ENCODE peak calls at places on chromosomes 13 and 19, in ten cellular contexts. One of them, this sample, is unnamed.

GRCh38 chr19:35528218-35529038 is at the start of gene SBSN:
- DNase-seq in BE2C: no peak
- DNase-seq in HL-60: no peak
- DNase-seq in endodermal cell: no peak
- DNase-seq in tibial nerve: no peak
- DNase-seq in left ventricle myocardium inferior: no peak
- DNase-seq in effector memory CD4-positive, alpha-beta T cell: no peak
- DNase-seq in cardiac muscle cell: peak; percentile 79
- DNase-seq in body of pancreas: no peak
- DNase-seq in pancreas: no peak
- DNase-seq in this sample: no peak

GRCh38 chr13:39684531-39685137 is 29.2 kb downstream of the COG6 start:
- DNase-seq in HL-60: no peak
- DNase-seq in effector memory CD4-positive, alpha-beta T cell: no peak
- DNase-seq in pancreas: no peak
- DNase-seq in tibial nerve: no peak
- DNase-seq in cardiac muscle cell: peak; percentile 66
- DNase-seq in body of pancreas: no peak
- DNase-seq in BE2C: no peak
- DNase-seq in endodermal cell: no peak
- DNase-seq in left ventricle myocardium inferior: no peak
- DNase-seq in this sample: no peak

GRCh38 chr19:1189419-1189818 is 15.4 kb upstream of the SBNO2 start:
- DNase-seq in HL-60: no peak
- DNase-seq in tibial nerve: no peak
- DNase-seq in endodermal cell: peak; percentile 79
- DNase-seq in body of pancreas: no peak
- DNase-seq in effector memory CD4-positive, alpha-beta T cell: peak; percentile 36
- DNase-seq in BE2C: no peak
- DNase-seq in cardiac muscle cell: no peak
- DNase-seq in left ventricle myocardium inferior: no peak
- DNase-seq in pancreas: no peak
- DNase-seq in this sample: no peak

GRCh38 chr13:77751513-77752456 is 54.3 kb downstream of the SLAIN1 start:
- DNase-seq in effector memory CD4-positive, alpha-beta T cell: no peak
- DNase-seq in left ventricle myocardium inferior: no peak
- DNase-seq in BE2C: peak; percentile 44
- DNase-seq in HL-60: peak; percentile 53
- DNase-seq in body of pancreas: peak; percentile 51
- DNase-seq in cardiac muscle cell: peak; percentile 62
- DNase-seq in tibial nerve: peak; percentile 29
- DNase-seq in endodermal cell: peak; percentile 68
- DNase-seq in pancreas: no peak
- DNase-seq in this sample: peak; percentile 67

GRCh38 chr19:47853003-47853402 is 6.0 kb upstream of the TPRX2 start:
- DNase-seq in endodermal cell: no peak
- DNase-seq in left ventricle myocardium inferior: no peak
- DNase-seq in HL-60: no peak
- DNase-seq in tibial nerve: no peak
- DNase-seq in effector memory CD4-positive, alpha-beta T cell: no peak
- DNase-seq in BE2C: no peak
- DNase-seq in cardiac muscle cell: no peak
- DNase-seq in pancreas: no peak
- DNase-seq in body of pancreas: no peak
- DNase-seq in this sample: no peak

GRCh38 chr13:27621366-27622101 is at the start of gene POLR1D:
- DNase-seq in left ventricle myocardium inferior: peak; percentile 80
- DNase-seq in pancreas: peak; percentile 95
- DNase-seq in body of pancreas: peak; percentile 92
- DNase-seq in cardiac muscle cell: peak; percentile 77
- DNase-seq in endodermal cell: peak; percentile 93
- DNase-seq in HL-60: peak; percentile 79
- DNase-seq in BE2C: peak; percentile 76
- DNase-seq in effector memory CD4-positive, alpha-beta T cell: peak; percentile 86
- DNase-seq in tibial nerve: peak; percentile 59
- DNase-seq in this sample: peak; percentile 72

GRCh38 chr19:17685451-17686026 is 2.6 kb downstream of the UNC13A start:
- DNase-seq in pancreas: no peak
- DNase-seq in left ventricle myocardium inferior: no peak
- DNase-seq in body of pancreas: no peak
- DNase-seq in effector memory CD4-positive, alpha-beta T cell: no peak
- DNase-seq in HL-60: no peak
- DNase-seq in tibial nerve: no peak
- DNase-seq in endodermal cell: peak; percentile 83
- DNase-seq in BE2C: no peak
- DNase-seq in cardiac muscle cell: no peak
- DNase-seq in this sample: no peak

GRCh38 chr19:16425993-16426392 is 45.8 kb downstream of the EPS15L1 start:
- DNase-seq in pancreas: no peak
- DNase-seq in left ventricle myocardium inferior: no peak
- DNase-seq in cardiac muscle cell: no peak
- DNase-seq in body of pancreas: no peak
- DNase-seq in BE2C: no peak
- DNase-seq in effector memory CD4-positive, alpha-beta T cell: no peak
- DNase-seq in tibial nerve: no peak
- DNase-seq in endodermal cell: no peak
- DNase-seq in HL-60: no peak
- DNase-seq in this sample: no peak

GRCh38 chr19:30857966-30858490 is 485.8 kb downstream of the ZNF536 start:
- DNase-seq in cardiac muscle cell: no peak
- DNase-seq in left ventricle myocardium inferior: no peak
- DNase-seq in effector memory CD4-positive, alpha-beta T cell: no peak
- DNase-seq in tibial nerve: no peak
- DNase-seq in endodermal cell: peak; percentile 8
- DNase-seq in pancreas: no peak
- DNase-seq in HL-60: no peak
- DNase-seq in BE2C: no peak
- DNase-seq in body of pancreas: no peak
- DNase-seq in this sample: no peak
- H3K27me3 ChIP-seq in cardiac muscle cell: peaks cover 19% of the 10 kb centered on the region
- H3K27me3 ChIP-seq in left ventricle myocardium inferior: peaks cover 26% of the 10 kb centered on the region
- H3K27me3 ChIP-seq in effector memory CD4-positive, alpha-beta T cell: no peaks in the 10 kb centered on the region
- H3K27me3 ChIP-seq in tibial nerve: no peaks in the 10 kb centered on the region
- H3K27me3 ChIP-seq in endodermal cell: no peaks in the 10 kb centered on the region
- H3K27me3 ChIP-seq in pancreas: no peaks in the 10 kb centered on the region
- H3K27me3 ChIP-seq in HL-60: no peaks in the 10 kb centered on the region
- H3K27me3 ChIP-seq in BE2C: no peaks in the 10 kb centered on the region
- H3K27me3 ChIP-seq in body of pancreas: no peaks in the 10 kb centered on the region
- H3K27me3 ChIP-seq in this sample: no peaks in the 10 kb centered on the region

DNA sequence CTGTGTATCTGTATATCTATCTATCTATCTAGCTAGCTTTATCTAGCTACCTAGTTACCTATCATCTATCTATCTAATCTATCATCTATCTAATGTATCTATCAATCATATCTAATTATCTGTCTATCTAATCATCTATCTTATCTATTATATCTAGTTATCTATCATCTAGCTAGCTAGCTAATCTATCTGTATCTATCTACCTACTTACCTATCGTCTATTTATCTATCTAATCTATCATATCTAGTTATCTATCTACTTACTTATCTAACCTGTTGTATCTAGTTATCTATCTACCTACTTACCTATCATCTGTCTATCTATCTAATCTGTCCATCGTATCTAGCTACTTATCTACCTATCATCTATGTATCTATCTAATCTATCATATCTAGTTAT is 17.9 kb downstream of the VSTM1 start:
- DNase-seq in endodermal cell: no peak
- DNase-seq in HL-60: no peak
- DNase-seq in BE2C: no peak
- DNase-seq in tibial nerve: no peak
- DNase-seq in pancreas: no peak
- DNase-seq in left ventricle myocardium inferior: no peak
- DNase-seq in effector memory CD4-positive, alpha-beta T cell: no peak
- DNase-seq in body of pancreas: no peak
- DNase-seq in cardiac muscle cell: no peak
- DNase-seq in this sample: no peak
- H3K27me3 ChIP-seq in endodermal cell: no peaks in the 10 kb centered on the region
- H3K27me3 ChIP-seq in HL-60: no peaks in the 10 kb centered on the region
- H3K27me3 ChIP-seq in BE2C: no peaks in the 10 kb centered on the region
- H3K27me3 ChIP-seq in tibial nerve: no peaks in the 10 kb centered on the region
- H3K27me3 ChIP-seq in pancreas: no peaks in the 10 kb centered on the region
- H3K27me3 ChIP-seq in left ventricle myocardium inferior: peaks cover 82% of the 10 kb centered on the region
- H3K27me3 ChIP-seq in effector memory CD4-positive, alpha-beta T cell: peaks cover 5% of the 10 kb centered on the region
- H3K27me3 ChIP-seq in body of pancreas: no peaks in the 10 kb centered on the region
- H3K27me3 ChIP-seq in cardiac muscle cell: no peaks in the 10 kb centered on the region
- H3K27me3 ChIP-seq in this sample: peaks cover 4% of the 10 kb centered on the region

GRCh38 chr13:20230913-20231838 is 943 bp downstream of the GJB6 start:
- DNase-seq in cardiac muscle cell: no peak
- DNase-seq in body of pancreas: no peak
- DNase-seq in HL-60: peak; percentile 27
- DNase-seq in effector memory CD4-positive, alpha-beta T cell: no peak
- DNase-seq in pancreas: no peak
- DNase-seq in left ventricle myocardium inferior: no peak
- DNase-seq in endodermal cell: peak; percentile 66
- DNase-seq in BE2C: no peak
- DNase-seq in tibial nerve: no peak
- DNase-seq in this sample: no peak

GRCh38 chr13:20231839-20232555 is at the start of gene GJB6:
- DNase-seq in pancreas: peak; percentile 34
- DNase-seq in tibial nerve: no peak
- DNase-seq in cardiac muscle cell: no peak
- DNase-seq in endodermal cell: peak; percentile 85
- DNase-seq in body of pancreas: no peak
- DNase-seq in left ventricle myocardium inferior: no peak
- DNase-seq in HL-60: no peak
- DNase-seq in effector memory CD4-positive, alpha-beta T cell: no peak
- DNase-seq in BE2C: no peak
- DNase-seq in this sample: no peak

GRCh38 chr13:20227288-20227687 is 4.8 kb downstream of the GJB6 start:
- DNase-seq in body of pancreas: no peak
- DNase-seq in HL-60: no peak
- DNase-seq in effector memory CD4-positive, alpha-beta T cell: no peak
- DNase-seq in BE2C: no peak
- DNase-seq in tibial nerve: no peak
- DNase-seq in pancreas: no peak
- DNase-seq in cardiac muscle cell: no peak
- DNase-seq in left ventricle myocardium inferior: no peak
- DNase-seq in endodermal cell: no peak
- DNase-seq in this sample: no peak

GRCh38 chr13:20227730-20228129 is 4.4 kb downstream of the GJB6 start:
- DNase-seq in HL-60: no peak
- DNase-seq in pancreas: no peak
- DNase-seq in left ventricle myocardium inferior: no peak
- DNase-seq in cardiac muscle cell: no peak
- DNase-seq in effector memory CD4-positive, alpha-beta T cell: no peak
- DNase-seq in BE2C: no peak
- DNase-seq in endodermal cell: no peak
- DNase-seq in tibial nerve: no peak
- DNase-seq in body of pancreas: no peak
- DNase-seq in this sample: no peak

GRCh38 chr13:20232556-20233277 is 598 bp upstream of the GJB6 start:
- DNase-seq in left ventricle myocardium inferior: no peak
- DNase-seq in pancreas: no peak
- DNase-seq in HL-60: no peak
- DNase-seq in BE2C: no peak
- DNase-seq in tibial nerve: no peak
- DNase-seq in endodermal cell: no peak
- DNase-seq in effector memory CD4-positive, alpha-beta T cell: no peak
- DNase-seq in body of pancreas: no peak
- DNase-seq in cardiac muscle cell: no peak
- DNase-seq in this sample: no peak
- H3K27me3 ChIP-seq in left ventricle myocardium inferior: peaks cover 83% of the 10 kb centered on the region
- H3K27me3 ChIP-seq in pancreas: peaks cover 18% of the 10 kb centered on the region
- H3K27me3 ChIP-seq in HL-60: peaks cover 29% of the 10 kb centered on the region
- H3K27me3 ChIP-seq in BE2C: peaks cover 40% of the 10 kb centered on the region
- H3K27me3 ChIP-seq in tibial nerve: no peaks in the 10 kb centered on the region
- H3K27me3 ChIP-seq in endodermal cell: peaks cover 65% of the 10 kb centered on the region
- H3K27me3 ChIP-seq in effector memory CD4-positive, alpha-beta T cell: no peaks in the 10 kb centered on the region
- H3K27me3 ChIP-seq in body of pancreas: peaks cover 12% of the 10 kb centered on the region
- H3K27me3 ChIP-seq in cardiac muscle cell: peaks cover 76% of the 10 kb centered on the region
- H3K27me3 ChIP-seq in this sample: no peaks in the 10 kb centered on the region

GRCh38 chr13:25910243-25910642 is 141.6 kb downstream of the SHISA2 start:
- DNase-seq in body of pancreas: no peak
- DNase-seq in HL-60: no peak
- DNase-seq in pancreas: no peak
- DNase-seq in cardiac muscle cell: no peak
- DNase-seq in left ventricle myocardium inferior: no peak
- DNase-seq in effector memory CD4-positive, alpha-beta T cell: no peak
- DNase-seq in tibial nerve: no peak
- DNase-seq in BE2C: no peak
- DNase-seq in endodermal cell: peak; percentile 61
- DNase-seq in this sample: no peak
- H3K27me3 ChIP-seq in body of pancreas: no peaks in the 10 kb centered on the region
- H3K27me3 ChIP-seq in HL-60: no peaks in the 10 kb centered on the region
- H3K27me3 ChIP-seq in pancreas: no peaks in the 10 kb centered on the region
- H3K27me3 ChIP-seq in cardiac muscle cell: no peaks in the 10 kb centered on the region
- H3K27me3 ChIP-seq in left ventricle myocardium inferior: peaks cover 22% of the 10 kb centered on the region
- H3K27me3 ChIP-seq in effector memory CD4-positive, alpha-beta T cell: no peaks in the 10 kb centered on the region
- H3K27me3 ChIP-seq in tibial nerve: no peaks in the 10 kb centered on the region
- H3K27me3 ChIP-seq in BE2C: no peaks in the 10 kb centered on the region
- H3K27me3 ChIP-seq in endodermal cell: peaks cover 8% of the 10 kb centered on the region
- H3K27me3 ChIP-seq in this sample: no peaks in the 10 kb centered on the region

DNA sequence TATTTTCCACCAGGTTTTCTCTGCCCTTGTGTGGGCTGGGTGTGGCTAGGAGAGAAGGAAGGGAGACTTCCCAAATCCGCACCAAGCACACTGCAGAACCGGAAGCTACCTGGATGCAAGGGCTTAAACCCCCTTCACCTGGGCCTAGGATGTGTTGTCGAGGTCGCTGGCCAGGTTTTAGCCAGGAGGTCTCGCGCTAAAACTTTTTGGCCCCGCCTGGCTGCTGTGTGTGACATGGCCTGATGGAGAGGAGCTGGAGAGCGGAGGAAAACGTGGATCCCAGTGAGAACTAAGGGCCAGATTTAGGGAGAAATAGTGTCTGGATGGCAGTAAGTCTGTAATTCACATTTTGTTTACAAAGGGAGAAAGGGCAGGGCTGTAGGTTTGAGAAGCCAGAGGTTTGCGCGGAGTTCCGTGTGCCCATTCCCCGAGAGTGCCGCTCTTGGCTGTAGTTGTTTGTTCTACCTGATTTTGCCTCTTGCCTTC is 3.1 kb upstream of the TSHZ3 start:
- DNase-seq in effector memory CD4-positive, alpha-beta T cell: no peak
- DNase-seq in HL-60: no peak
- DNase-seq in cardiac muscle cell: no peak
- DNase-seq in pancreas: no peak
- DNase-seq in left ventricle myocardium inferior: no peak
- DNase-seq in tibial nerve: no peak
- DNase-seq in body of pancreas: no peak
- DNase-seq in endodermal cell: peak; percentile 64
- DNase-seq in BE2C: no peak
- DNase-seq in this sample: no peak
- H3K27me3 ChIP-seq in effector memory CD4-positive, alpha-beta T cell: peaks cover 60% of the 10 kb centered on the region
- H3K27me3 ChIP-seq in HL-60: peaks cover 53% of the 10 kb centered on the region
- H3K27me3 ChIP-seq in cardiac muscle cell: peaks cover 83% of the 10 kb centered on the region
- H3K27me3 ChIP-seq in pancreas: peaks cover 21% of the 10 kb centered on the region
- H3K27me3 ChIP-seq in left ventricle myocardium inferior: peaks cover 76% of the 10 kb centered on the region
- H3K27me3 ChIP-seq in tibial nerve: no peaks in the 10 kb centered on the region
- H3K27me3 ChIP-seq in body of pancreas: peaks cover 21% of the 10 kb centered on the region
- H3K27me3 ChIP-seq in endodermal cell: peaks cover 84% of the 10 kb centered on the region
- H3K27me3 ChIP-seq in BE2C: peaks cover 61% of the 10 kb centered on the region
- H3K27me3 ChIP-seq in this sample: no peaks in the 10 kb centered on the region

DNA sequence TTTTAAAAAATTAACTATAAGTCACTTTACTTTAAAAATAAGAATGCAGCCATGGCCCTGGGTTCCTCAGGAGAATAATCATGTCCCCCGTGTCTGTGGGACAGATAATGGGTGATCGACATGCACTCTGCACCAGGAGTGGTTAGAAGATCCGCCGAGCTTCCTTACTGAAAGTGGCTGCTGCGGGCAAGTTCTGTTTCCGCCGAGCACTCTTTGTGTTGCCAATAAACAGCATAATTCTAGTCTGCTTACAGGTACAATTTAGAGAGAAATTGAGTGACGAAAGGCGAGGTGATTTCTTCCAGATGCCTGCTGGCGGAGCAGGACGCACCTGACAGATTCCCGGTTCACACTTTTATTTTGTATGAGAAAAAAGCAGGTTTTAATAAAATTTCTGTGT is 139.0 kb downstream of the SOX1 start:
- DNase-seq in tibial nerve: no peak
- DNase-seq in BE2C: no peak
- DNase-seq in endodermal cell: no peak
- DNase-seq in body of pancreas: no peak
- DNase-seq in pancreas: no peak
- DNase-seq in cardiac muscle cell: no peak
- DNase-seq in HL-60: no peak
- DNase-seq in left ventricle myocardium inferior: no peak
- DNase-seq in effector memory CD4-positive, alpha-beta T cell: no peak
- DNase-seq in this sample: no peak
- H3K27me3 ChIP-seq in tibial nerve: no peaks in the 10 kb centered on the region
- H3K27me3 ChIP-seq in BE2C: peaks cover 51% of the 10 kb centered on the region
- H3K27me3 ChIP-seq in endodermal cell: peaks cover 59% of the 10 kb centered on the region
- H3K27me3 ChIP-seq in body of pancreas: no peaks in the 10 kb centered on the region
- H3K27me3 ChIP-seq in pancreas: peaks cover 16% of the 10 kb centered on the region
- H3K27me3 ChIP-seq in cardiac muscle cell: peaks cover 92% of the 10 kb centered on the region
- H3K27me3 ChIP-seq in HL-60: peaks cover 35% of the 10 kb centered on the region
- H3K27me3 ChIP-seq in left ventricle myocardium inferior: peaks cover 89% of the 10 kb centered on the region
- H3K27me3 ChIP-seq in effector memory CD4-positive, alpha-beta T cell: peaks cover 6% of the 10 kb centered on the region
- H3K27me3 ChIP-seq in this sample: peaks cover 4% of the 10 kb centered on the region

This sample was measured in SJCRH30.